ENCODE peak calls at places on chromosome 3, in nine cellular contexts. L is pancreas; S is ovary; E is heart right ventricle; U is Karpas-422; N is CD8-positive, alpha-beta T cell; T is CD4-positive, CD25-positive, alpha-beta regulatory T cell; A is body of pancreas; Z is endodermal cell. D is an unnamed sample. For H3K36me3 and H3K4me1, the result is how much of the 10 kb centered on the place peaks cover.

GRCh38 chr3:158418035-158418434 is 153.0 kb upstream of the MLF1 start:
- DNase-seq in L (no peak), E (no peak), T (no peak), N (no peak), A (no peak), U (no peak), S (no peak), Z (no peak), D (no peak)

GRCh38 chr3:31247850-31248618 is 284.7 kb upstream of the STT3B start:
- DNase-seq in S (no peak), Z (peak), N (no peak), U (no peak), L (peak), A (peak), E (no peak), T (no peak), D (no peak)

GRCh38 chr3:39810647-39811161 is 1.3 kb downstream of the MYRIP start:
- DNase-seq in E (no peak), A (no peak), U (peak), N (no peak), L (no peak), S (no peak), Z (peak), T (no peak), D (no peak)

GRCh38 chr3:42663581-42664442 is 10.3 kb downstream of the ZBTB47 start:
- DNase-seq in Z (peak), T (no peak), N (no peak), S (no peak), U (peak), A (no peak), E (no peak), L (no peak), D (no peak)

GRCh38 chr3:151171145-151171544 is 31.9 kb downstream of the GPR171 start:
- DNase-seq in E (no peak), A (peak), Z (no peak), T (no peak), U (no peak), N (peak), L (no peak), S (no peak), D (peak)

GRCh38 chr3:155549087-155549486 is 195.8 kb downstream of the PLCH1 start:
- DNase-seq in A (no peak), S (no peak), T (no peak), L (no peak), N (no peak), U (no peak), E (no peak), Z (no peak), D (no peak)

GRCh38 chr3:55655544-55655943 is 168.4 kb upstream of the WNT5A start:
- DNase-seq in N (no peak), T (no peak), Z (no peak), A (no peak), S (no peak), L (no peak), U (no peak), E (no peak), D (no peak)

GRCh38 chr3:36714343-36714742 is 50.0 kb downstream of the DCLK3 start:
- DNase-seq in Z (no peak), N (no peak), E (no peak), U (no peak), L (no peak), T (no peak), S (no peak), A (no peak), D (no peak)

GRCh38 chr3:81989274-81989673 is 227.8 kb upstream of the GBE1 start:
- DNase-seq in E (no peak), Z (no peak), S (no peak), U (no peak), T (no peak), L (no peak), N (no peak), A (no peak), D (no peak)

GRCh38 chr3:53023072-53023823 is 22.6 kb downstream of the SFMBT1 start:
- DNase-seq in T (no peak), N (no peak), S (no peak), L (no peak), A (no peak), E (no peak), Z (no peak), U (no peak), D (no peak)

GRCh38 chr3:73212683-73213082 is 151.2 kb downstream of the EBLN2 start:
- DNase-seq in T (no peak), A (no peak), L (no peak), E (no peak), U (peak), Z (no peak), S (no peak), N (no peak), D (no peak)

GRCh38 chr3:157436583-157437300 is at the start of gene PTX3:
- DNase-seq in U (no peak), S (peak), N (no peak), E (no peak), A (peak), T (no peak), Z (peak), L (peak), D (no peak)

GRCh38 chr3:11411956-11412355 is 139.8 kb downstream of the ATG7 start:
- DNase-seq in Z (no peak), E (no peak), A (no peak), T (no peak), U (no peak), N (no peak), S (no peak), L (no peak), D (no peak)

GRCh38 chr3:157294444-157294843 is 134.5 kb upstream of the CCNL1 start:
- DNase-seq in T (no peak), N (no peak), E (no peak), L (no peak), S (no peak), Z (no peak), U (no peak), A (no peak), D (no peak)

DNA sequence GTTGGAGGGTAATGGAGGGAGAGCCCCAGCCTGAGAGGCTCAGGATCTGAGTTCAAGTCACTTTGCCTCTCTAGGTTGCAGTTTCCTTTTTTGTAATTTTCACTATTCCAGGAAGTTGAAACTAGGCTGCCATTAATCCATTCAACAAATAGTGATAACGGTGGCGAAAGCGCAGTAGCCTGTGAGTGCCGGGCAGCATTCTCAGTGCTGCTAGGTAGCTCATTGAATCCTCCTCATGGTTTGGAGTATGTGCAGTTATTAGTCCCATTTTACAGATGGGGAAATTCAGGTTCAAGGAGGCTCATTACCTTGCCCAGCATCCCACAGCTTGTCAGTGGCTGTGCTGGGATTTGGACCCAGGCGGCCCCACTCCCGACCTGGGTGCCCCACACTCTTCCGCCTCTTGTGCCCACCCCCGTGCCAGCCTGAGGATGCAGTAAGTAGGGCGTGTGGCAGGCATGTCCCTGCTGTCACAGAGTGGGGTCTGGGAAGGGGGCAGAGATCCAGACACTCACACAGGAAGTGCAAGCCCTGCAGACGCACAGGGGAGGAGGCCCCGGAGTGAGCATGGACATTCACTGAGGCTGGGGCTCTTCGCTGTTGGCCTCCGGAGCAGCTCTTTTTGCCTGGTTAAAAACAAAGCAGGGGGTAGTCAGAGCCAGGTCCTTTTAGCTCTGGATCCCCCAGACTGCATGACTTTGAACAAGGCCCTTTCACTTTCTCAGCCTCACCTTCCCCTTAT is 58.8 kb downstream of the SLC6A6 start:
- DNase-seq in S (no peak), E (no peak), L (no peak), Z (no peak), N (no peak), T (no peak), A (no peak), U (no peak), D (no peak)
- H3K36me3 ChIP-seq in S (under half), E (under half), L (under half), Z (under half), N (under half), T (half or more), A (under half), U (under half), D (under half)

DNA sequence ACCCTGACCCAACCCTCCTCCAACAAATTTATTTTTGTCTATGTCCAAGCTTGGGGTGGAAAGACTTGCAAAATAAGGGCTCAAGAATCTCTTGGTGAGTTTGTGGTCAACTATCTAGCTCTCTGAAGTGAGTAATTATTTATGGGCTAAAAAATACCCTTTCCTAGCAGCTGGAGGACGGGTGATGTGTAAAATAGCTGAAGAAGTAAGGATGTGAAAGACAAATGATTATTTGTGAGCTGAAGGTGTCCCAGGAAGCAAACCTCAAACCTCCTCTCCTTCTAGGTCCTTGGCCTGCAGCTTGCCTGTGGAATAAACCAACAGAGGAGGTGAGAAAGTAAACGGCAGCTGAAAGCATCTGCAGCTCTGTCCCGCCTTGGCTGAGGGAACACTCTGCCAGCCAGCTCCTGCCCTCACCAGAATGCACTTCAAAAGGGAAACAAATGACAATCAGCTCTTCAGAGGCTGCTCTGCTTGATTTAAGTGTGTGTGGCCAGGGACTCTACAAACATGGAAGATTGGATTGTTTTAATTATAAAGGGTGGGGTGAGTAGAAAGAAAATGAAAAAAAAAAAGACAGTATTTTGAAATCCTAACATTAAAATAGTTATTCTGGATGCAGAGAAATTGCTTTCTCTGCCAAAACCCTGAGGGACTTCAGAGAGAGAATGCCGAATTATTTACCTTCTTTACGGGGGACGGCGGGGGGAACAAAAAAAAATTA is 60.3 kb downstream of the TM4SF4 start:
- DNase-seq in U (no peak), L (no peak), S (no peak), A (no peak), Z (peak), N (no peak), T (no peak), E (no peak), D (peak)
- H3K4me3 ChIP-seq in U (no peak), L (no peak), S (no peak), A (no peak), Z (no peak), N (no peak), T (no peak), E (no peak), D (no peak)

DNA sequence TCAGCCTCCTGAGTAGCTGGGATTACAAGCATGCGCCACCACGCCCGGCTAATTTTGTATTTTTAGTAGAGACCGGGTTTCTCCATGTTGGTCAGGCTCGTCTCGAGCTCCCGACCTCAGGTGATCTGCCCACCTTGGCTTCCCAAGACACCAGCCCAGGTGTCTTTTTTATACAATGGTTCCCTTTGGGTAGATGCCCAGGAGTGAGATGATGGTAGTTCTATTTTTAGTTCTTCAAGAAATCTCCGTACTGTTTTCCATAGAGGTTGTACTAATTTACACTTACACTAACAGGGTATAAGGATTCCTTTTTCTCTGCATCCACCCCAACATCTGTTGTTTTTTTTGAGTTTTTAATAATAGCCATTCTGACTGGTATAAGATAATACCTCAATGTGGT is 94.3 kb downstream of the IGF2BP2 start:
- DNase-seq in U (no peak), A (no peak), N (no peak), S (no peak), Z (no peak), T (no peak), E (no peak), L (no peak), D (no peak)
- H3K4me1 ChIP-seq in U (under half), A (under half), N (under half), S (under half), Z (under half), T (under half), E (under half), L (under half), D (under half)

DNA sequence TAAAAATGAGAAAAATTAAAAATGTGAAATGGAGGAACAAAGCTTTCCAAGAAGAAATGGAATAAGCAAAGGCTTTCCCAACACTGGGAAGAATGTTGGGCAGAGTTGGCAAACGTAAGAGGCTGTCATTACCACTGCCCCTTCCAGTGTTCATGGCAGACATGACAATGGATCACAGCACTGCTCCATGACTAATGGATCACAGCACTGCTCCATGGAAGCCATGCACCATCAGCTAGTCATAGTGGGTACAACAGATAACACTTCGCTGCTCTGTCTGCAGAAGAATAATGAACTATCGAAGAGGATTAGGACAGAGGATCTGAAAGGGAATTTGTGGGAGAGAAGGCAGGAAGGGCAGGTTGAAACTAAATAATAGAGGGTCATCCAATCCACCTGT is 5.0 kb downstream of the CAV3 start:
- DNase-seq in T (no peak), U (no peak), A (no peak), S (no peak), L (no peak), E (no peak), N (no peak), Z (no peak), D (no peak)
- H3K36me3 ChIP-seq in T (under half), U (under half), A (under half), S (under half), L (under half), E (under half), N (under half), Z (under half), D (under half)

GRCh38 chr3:14125193-14126016 is 553 bp downstream of the TMEM43 start:
- DNase-seq in T (peak), L (peak), S (peak), Z (peak), E (peak), A (peak), U (peak), N (peak), D (peak)
- H3K4me3 ChIP-seq in T (peak), L (peak), S (peak), Z (peak), E (peak), A (peak), U (peak), N (peak), D (peak)

GRCh38 chr3:64213224-64213893 is 11.9 kb downstream of the PRICKLE2 start:
- DNase-seq in U (no peak), A (no peak), S (no peak), N (no peak), Z (no peak), T (no peak), E (no peak), L (no peak), D (no peak)

GRCh38 chr3:64215559-64215958 is 9.7 kb downstream of the PRICKLE2 start:
- DNase-seq in E (no peak), A (no peak), Z (no peak), S (no peak), U (no peak), T (no peak), L (no peak), N (no peak), D (no peak)

GRCh38 chr3:64215084-64215483 is 10.2 kb downstream of the PRICKLE2 start:
- DNase-seq in A (no peak), N (no peak), U (no peak), L (no peak), E (no peak), Z (no peak), T (no peak), S (no peak), D (no peak)

GRCh38 chr3:64214002-64214696 is 11.1 kb downstream of the PRICKLE2 start:
- DNase-seq in T (no peak), Z (no peak), S (peak), N (no peak), L (peak), A (peak), U (no peak), E (peak), D (peak)

GRCh38 chr3:64214697-64215018 is 10.6 kb downstream of the PRICKLE2 start:
- DNase-seq in A (no peak), U (no peak), L (no peak), Z (no peak), T (no peak), E (peak), S (peak), N (no peak), D (no peak)
- H3K4me1 ChIP-seq in A (under half), U (under half), L (under half), Z (under half), T (under half), E (half or more), S (under half), N (under half), D (under half)

DNA sequence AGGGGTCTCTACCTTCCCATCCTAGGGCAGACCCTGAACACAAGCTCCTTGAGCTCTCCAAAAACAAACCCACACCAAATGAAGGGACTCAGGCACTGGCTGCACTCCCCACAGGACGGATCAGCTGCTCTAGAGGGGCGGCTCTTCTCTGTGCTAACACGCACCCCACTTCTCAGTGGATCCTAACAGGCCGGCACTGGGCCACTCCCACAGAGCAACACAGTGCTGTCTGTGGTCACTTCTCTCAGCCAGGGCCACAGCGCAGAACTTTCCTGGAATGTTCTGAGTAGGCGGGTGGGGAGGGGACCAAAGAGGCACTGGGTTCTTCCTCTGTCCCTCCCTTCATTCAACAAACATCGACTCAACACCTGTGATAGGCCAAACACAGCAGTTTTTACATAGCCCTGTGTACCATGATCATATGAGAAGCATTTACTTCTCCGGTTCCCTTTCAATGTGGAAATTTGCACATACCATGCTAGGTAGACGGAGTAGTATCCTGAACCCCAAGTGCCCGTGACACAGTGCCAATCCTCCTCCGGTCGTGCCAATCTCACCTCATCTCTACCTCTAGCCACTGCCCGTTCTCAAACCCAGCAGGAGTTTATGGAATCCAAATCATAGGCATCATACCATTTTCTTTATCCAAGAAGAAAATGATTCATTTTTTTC is 98.1 kb downstream of the LRIG1 start:
- DNase-seq in S (no peak), Z (peak), A (peak), E (no peak), N (no peak), T (no peak), U (no peak), L (no peak), D (no peak)
- H3K36me3 ChIP-seq in S (under half), Z (half or more), A (under half), E (half or more), N (under half), T (half or more), U (under half), L (under half), D (under half)

GRCh38 chr3:46845860-46846623 is 17.2 kb downstream of the MYL3 start:
- DNase-seq in U (peak), Z (peak), E (peak), S (peak), N (peak), A (peak), L (peak), T (peak), D (peak)

GRCh38 chr3:46848271-46849097 is 14.8 kb downstream of the MYL3 start:
- DNase-seq in N (no peak), T (no peak), A (peak), Z (peak), U (peak), E (peak), L (no peak), S (peak), D (peak)

GRCh38 chr3:46847744-46848143 is 15.5 kb downstream of the MYL3 start:
- DNase-seq in N (no peak), E (no peak), S (no peak), L (no peak), T (no peak), A (no peak), Z (peak), U (no peak), D (no peak)

GRCh38 chr3:46845397-46845859 is 17.8 kb downstream of the MYL3 start:
- DNase-seq in T (no peak), L (peak), S (peak), N (no peak), Z (no peak), A (peak), U (no peak), E (peak), D (peak)

DNA sequence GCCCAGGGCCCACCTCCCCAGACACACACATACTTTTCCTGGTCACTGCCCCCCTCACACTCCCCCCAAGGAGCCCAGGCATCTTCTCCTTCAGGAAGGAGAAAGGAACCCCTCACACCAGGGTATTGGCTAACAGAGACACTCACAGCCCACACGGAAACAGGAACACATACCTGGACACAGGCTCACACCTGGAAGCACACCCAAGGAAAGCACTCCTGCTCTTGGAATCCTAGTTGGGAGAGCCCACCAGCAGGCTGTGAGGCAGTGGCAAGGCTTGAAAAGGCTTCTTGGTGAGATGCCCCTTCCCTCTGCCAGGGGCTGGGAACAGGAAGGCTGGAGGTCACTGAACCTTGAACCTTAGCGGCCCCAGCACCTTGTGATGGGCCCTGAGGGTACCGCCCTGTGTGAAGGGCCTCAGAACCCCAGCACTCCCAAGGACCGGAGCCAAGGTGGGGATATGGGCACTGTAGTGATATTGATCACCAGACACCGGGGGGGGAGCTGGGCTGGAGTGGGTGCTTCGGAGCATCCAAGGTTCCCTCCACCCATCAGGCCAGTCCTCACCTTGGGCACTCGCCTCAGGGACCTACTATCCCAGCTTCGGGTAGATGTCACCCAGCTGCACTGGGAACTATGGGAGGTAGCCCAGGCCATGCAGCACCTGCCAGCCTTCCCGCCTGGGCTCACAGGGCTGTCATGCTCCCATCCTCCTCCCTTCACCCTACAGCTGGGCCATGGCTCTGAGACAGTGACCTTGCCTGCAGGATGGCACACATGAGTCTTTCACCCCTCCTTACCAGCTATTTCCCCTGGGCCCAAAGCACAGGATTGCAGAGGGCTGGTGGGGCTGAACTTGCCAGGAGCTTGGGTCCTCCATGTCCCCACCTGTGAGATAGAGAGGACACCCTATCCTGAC is 16.4 kb downstream of the MYL3 start:
- DNase-seq in S (no peak), T (no peak), E (no peak), U (no peak), N (no peak), A (no peak), Z (peak), L (no peak), D (no peak)
- H3K4me3 ChIP-seq in S (peak), T (no peak), E (no peak), U (peak), N (peak), A (no peak), Z (no peak), L (no peak), D (peak)

D was measured in SJCRH30.